ENCODE peak calls at places on chromosomes 6 and 20, in five cellular contexts. O, D, V, G and E are unnamed samples.

GRCh38 chr20:17594443-17594842 is 24.6 kb downstream of the DSTN start:
- DNase-seq in O (peak), D (no peak), V (peak), G (peak), E (peak)

GRCh38 chr20:25020901-25021301 is 28.4 kb upstream of the APMAP start:
- DNase-seq in O (no peak), D (no peak), V (no peak), G (no peak), E (no peak)

GRCh38 chr20:4861961-4862360 is 139.3 kb downstream of the SLC23A2 start:
- DNase-seq in O (no peak), D (no peak), V (no peak), G (no peak), E (no peak)

GRCh38 chr20:60652615-60653014 is 599.4 kb upstream of the CDH4 start:
- DNase-seq in O (no peak), D (no peak), V (no peak), G (no peak), E (no peak)

GRCh38 chr6:2850480-2851150 is 9.0 kb upstream of the SERPINB1 start:
- DNase-seq in O (no peak), D (no peak), V (peak), G (peak), E (no peak)

GRCh38 chr6:11500008-11500407 is 37.5 kb upstream of the TMEM170B start:
- DNase-seq in O (peak), D (no peak), V (peak), G (peak), E (peak)

GRCh38 chr20:38919683-38920082 is 6.5 kb upstream of the FAM83D start:
- DNase-seq in O (no peak), D (no peak), V (no peak), G (no peak), E (no peak)

GRCh38 chr6:138999949-139000725 is 12.1 kb upstream of the REPS1 start:
- DNase-seq in O (no peak), D (no peak), V (peak), G (no peak), E (no peak)

GRCh38 chr20:884983-885952 is 30.9 kb downstream of the ANGPT4 start:
- DNase-seq in O (peak), D (no peak), V (peak), G (peak), E (peak)

GRCh38 chr20:4802522-4802921 is 80.8 kb downstream of the PRND start:
- DNase-seq in O (no peak), D (no peak), V (no peak), G (no peak), E (no peak)

GRCh38 chr20:24001901-24002405 is 13.4 kb upstream of the GGTLC1 start:
- DNase-seq in O (no peak), D (no peak), V (no peak), G (no peak), E (no peak)

GRCh38 chr20:44024820-44025580 is 110.3 kb downstream of the TOX2 start:
- DNase-seq in O (no peak), D (no peak), V (no peak), G (no peak), E (no peak)

GRCh38 chr20:33677991-33678431 is 3.8 kb upstream of the NECAB3 start:
- DNase-seq in O (no peak), D (no peak), V (no peak), G (no peak), E (no peak)

GRCh38 chr6:36277946-36278465 is 8.1 kb downstream of the PNPLA1 start:
- DNase-seq in O (no peak), D (no peak), V (no peak), G (no peak), E (no peak)

GRCh38 chr6:5115168-5115567 is 30.0 kb downstream of the PPP1R3G start:
- DNase-seq in O (peak), D (no peak), V (peak), G (peak), E (no peak)

GRCh38 chr6:147689398-147689797 is 180.9 kb downstream of the SAMD5 start:
- DNase-seq in O (no peak), D (no peak), V (no peak), G (peak), E (no peak)

GRCh38 chr6:55819811-55820210 is 55.6 kb downstream of the BMP5 start:
- DNase-seq in O (no peak), D (no peak), V (no peak), G (no peak), E (no peak)

GRCh38 chr20:37943501-37944455 is 40.9 kb downstream of the VSTM2L start:
- DNase-seq in O (no peak), D (no peak), V (no peak), G (no peak), E (no peak)

GRCh38 chr6:145071836-145072235 is 663.5 kb downstream of the EPM2A start:
- DNase-seq in O (peak), D (no peak), V (no peak), G (peak), E (peak)

GRCh38 chr20:63255911-63256704 is 1.8 kb upstream of the NKAIN4 start:
- DNase-seq in O (no peak), D (no peak), V (no peak), G (peak), E (peak)

GRCh38 chr20:57440678-57441509 is 49.7 kb downstream of the RBM38 start:
- DNase-seq in O (peak), D (no peak), V (peak), G (peak), E (no peak)

GRCh38 chr6:66992660-66993059 is 1285.6 kb upstream of the EYS start:
- DNase-seq in O (no peak), D (no peak), V (no peak), G (no peak), E (no peak)

GRCh38 chr6:32945106-32945761 is 4.4 kb upstream of the HLA-DMB start:
- DNase-seq in O (no peak), D (peak), V (no peak), G (no peak), E (no peak)

GRCh38 chr6:137219664-137220252 is 573 bp upstream of the IFNGR1 start:
- DNase-seq in O (no peak), D (no peak), V (no peak), G (peak), E (no peak)

GRCh38 chr6:28767691-28768090 is 156.1 kb downstream of the TRIM27 start:
- DNase-seq in O (no peak), D (no peak), V (no peak), G (no peak), E (no peak)

GRCh38 chr20:43558412-43559146 is at the start of gene SGK2:
- DNase-seq in O (peak), D (no peak), V (peak), G (peak), E (no peak)

GRCh38 chr6:81854474-81854873 is 102.0 kb upstream of the TENT5A start:
- DNase-seq in O (no peak), D (no peak), V (no peak), G (no peak), E (no peak)

GRCh38 chr20:47354710-47355488 is 1.6 kb downstream of the ZMYND8 start:
- DNase-seq in O (no peak), D (no peak), V (peak), G (peak), E (peak)

GRCh38 chr6:113719545-113719944 is 137.6 kb upstream of the MARCKS start:
- DNase-seq in O (peak), D (no peak), V (no peak), G (peak), E (peak)